ENCODE peak calls at places on chromosomes 12 and 14, in six cellular contexts. Z, J, G, O, H and M are unnamed samples.
A peak's percentile ranks its signal among the peaks of the same experiment; 100 is the strongest.

GRCh38 chr14:63435838-63436237 is 107.3 kb downstream of the PPP2R5E start:
- DNase-seq in H (no peak), G (peak; percentile 42), O (peak; percentile 78), J (peak; percentile 12), Z (peak; percentile 37), M (no peak)

GRCh38 chr14:22159049-22159448 is 430.0 kb downstream of the DAD1 start:
- DNase-seq in J (no peak), H (no peak), G (no peak), O (no peak), Z (no peak), M (no peak)

GRCh38 chr12:131266591-131267467 is 313.1 kb downstream of the ADGRD1 start:
- DNase-seq in J (no peak), H (no peak), O (no peak), Z (no peak), G (no peak), M (no peak)

GRCh38 chr12:22600226-22600625 is 24.7 kb upstream of the ETNK1 start:
- DNase-seq in O (no peak), G (no peak), H (no peak), Z (no peak), J (no peak), M (no peak)

GRCh38 chr14:72947366-72948160 is 21.3 kb downstream of the DCAF4 start:
- DNase-seq in J (no peak), G (no peak), H (no peak), O (no peak), Z (no peak), M (no peak)

GRCh38 chr12:71216725-71217579 is 59.2 kb upstream of the TSPAN8 start:
- DNase-seq in Z (peak; percentile 45), O (no peak), H (peak; percentile 27), J (peak; percentile 31), G (no peak), M (no peak)

GRCh38 chr12:18430425-18431048 is 169.2 kb downstream of the PIK3C2G start:
- DNase-seq in Z (peak; percentile 50), O (no peak), G (peak; percentile 37), J (no peak), H (peak; percentile 34), M (peak; percentile 25)

GRCh38 chr14:28766505-28767238 is at the start of gene FOXG1:
- DNase-seq in J (no peak), O (no peak), G (no peak), H (peak; percentile 79), Z (peak; percentile 25), M (no peak)

GRCh38 chr14:87160964-87161363 is 832.0 kb downstream of the GALC start:
- DNase-seq in H (no peak), Z (no peak), G (no peak), O (no peak), J (no peak), M (no peak)

GRCh38 chr14:51443195-51444018 is 203.4 kb downstream of the TMX1 start:
- DNase-seq in H (no peak), O (no peak), G (no peak), Z (no peak), J (no peak), M (no peak)

GRCh38 chr12:104751594-104751993 is 206.5 kb downstream of the SLC41A2 start:
- DNase-seq in O (no peak), G (no peak), H (no peak), J (no peak), Z (no peak), M (no peak)

GRCh38 chr14:105935384-105935783 is 409.0 kb downstream of the TMEM121 start:
- DNase-seq in G (no peak), H (no peak), O (no peak), J (no peak), Z (no peak), M (no peak)

GRCh38 chr12:31506907-31507306 is 84.0 kb downstream of the DENND5B start:
- DNase-seq in Z (no peak), O (no peak), G (no peak), J (no peak), H (no peak), M (no peak)

GRCh38 chr12:55720071-55720564 is at the start of gene RDH5:
- DNase-seq in H (no peak), Z (peak; percentile 80), G (no peak), O (no peak), J (no peak), M (no peak)

GRCh38 chr12:105740337-105740736 is 398.4 kb downstream of the NUAK1 start:
- DNase-seq in Z (no peak), H (no peak), G (no peak), J (no peak), O (no peak), M (no peak)

GRCh38 chr12:120227233-120228040 is 26.5 kb upstream of the RPLP0 start:
- DNase-seq in J (no peak), O (peak; percentile 30), G (no peak), H (no peak), Z (no peak), M (no peak)

GRCh38 chr12:7555752-7556151 is 52.2 kb upstream of the CD163 start:
- DNase-seq in H (no peak), Z (no peak), G (no peak), O (no peak), J (peak; percentile 9), M (no peak)

GRCh38 chr14:85106491-85106890 is 423.5 kb upstream of the FLRT2 start:
- DNase-seq in Z (no peak), J (no peak), O (no peak), G (no peak), H (no peak), M (no peak)

GRCh38 chr14:54683882-54684794 is 117.2 kb downstream of the SAMD4A start:
- DNase-seq in J (no peak), H (no peak), Z (no peak), O (no peak), G (peak; percentile 55), M (no peak)

GRCh38 chr12:42481368-42481767 is 108.2 kb downstream of the PRICKLE1 start:
- DNase-seq in H (no peak), Z (no peak), G (no peak), O (no peak), J (no peak), M (no peak)

GRCh38 chr12:131365821-131366260 is 345.0 kb upstream of the SFSWAP start:
- DNase-seq in J (no peak), O (peak; percentile 43), H (no peak), Z (no peak), G (no peak), M (no peak)

GRCh38 chr14:21923820-21924219 is 250.2 kb upstream of the OR4E1 start:
- DNase-seq in J (no peak), H (no peak), O (no peak), Z (no peak), G (no peak), M (no peak)

GRCh38 chr12:57591567-57592325 is 754 bp downstream of the PIP4K2C start:
- DNase-seq in J (no peak), Z (no peak), O (no peak), G (no peak), H (peak; percentile 45), M (no peak)

GRCh38 chr14:61106627-61107147 is 125.6 kb downstream of the SLC38A6 start:
- DNase-seq in G (no peak), Z (peak; percentile 20), H (no peak), J (no peak), O (no peak), M (no peak)
- TF ChIP-seq CTCF in G (no peak), Z (peak; percentile 19), H (peak; percentile 21), J (peak; percentile 30), O (no peak), M (peak; percentile 35)

DNA sequence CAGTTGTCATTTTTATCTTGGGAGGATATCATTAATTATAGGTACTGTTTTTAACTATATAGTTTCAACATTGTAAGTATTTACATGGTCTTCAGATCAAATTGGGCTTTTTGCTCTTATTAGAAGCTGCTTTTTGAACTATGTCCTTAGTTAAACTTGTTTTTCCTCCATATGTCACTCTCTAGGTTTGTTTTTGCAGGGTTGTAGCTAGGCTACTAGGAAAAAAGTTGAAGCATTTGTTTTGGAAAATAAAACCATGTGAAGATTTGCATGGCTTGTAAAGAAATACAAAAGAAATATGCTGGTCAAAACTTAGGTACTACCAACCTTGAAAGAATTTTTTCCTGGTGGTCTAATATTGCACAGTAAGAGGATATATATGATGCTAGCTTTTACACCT is 3.4 kb downstream of the ARID2 start:
- DNase-seq in O (no peak), H (no peak), G (no peak), Z (no peak), J (no peak), M (no peak)
- H3K4me3 ChIP-seq in O (no peak overlapping the region), H (no peak overlapping the region), G (no peak overlapping the region), Z (no peak overlapping the region), J (no peak overlapping the region), M (peak overlapping the region; percentile 15)

GRCh38 chr12:49296034-49296835 is 1.3 kb downstream of the PRPH start:
- DNase-seq in Z (peak; percentile 69), G (no peak), J (no peak), H (peak; percentile 94), O (peak; percentile 90), M (no peak)

GRCh38 chr12:49297695-49298060 is 2.7 kb downstream of the PRPH start:
- DNase-seq in G (no peak), O (no peak), Z (no peak), H (no peak), J (no peak), M (no peak)

GRCh38 chr12:49296836-49297694 is 2.1 kb downstream of the PRPH start:
- DNase-seq in G (no peak), J (no peak), H (peak; percentile 91), Z (peak; percentile 90), O (peak; percentile 84), M (no peak)

GRCh38 chr12:49295087-49296001 is at the start of gene PRPH:
- DNase-seq in O (peak; percentile 79), H (no peak), Z (no peak), J (no peak), G (no peak), M (no peak)

DNA sequence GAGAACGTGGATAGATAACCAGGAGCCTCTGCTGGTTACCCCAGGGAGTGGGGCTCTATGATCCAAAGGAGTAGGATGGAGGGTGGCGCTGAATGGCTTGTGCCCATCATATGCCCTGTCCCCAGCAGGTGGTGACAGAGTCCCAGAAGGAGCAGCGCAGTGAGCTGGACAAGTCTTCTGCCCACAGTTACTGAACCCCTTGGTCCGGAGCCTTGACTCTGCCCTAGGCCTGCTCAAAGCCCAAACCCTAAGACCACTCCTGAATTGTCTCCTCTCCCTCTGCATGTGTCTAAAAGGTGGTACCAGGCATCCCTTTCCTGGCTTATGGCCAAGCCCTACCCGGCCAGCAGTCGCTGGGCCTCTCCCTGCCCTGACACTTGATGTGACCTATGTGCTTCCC is 3.2 kb downstream of the PRPH start:
- DNase-seq in G (no peak), H (peak; percentile 12), Z (peak; percentile 64), J (no peak), O (no peak), M (no peak)
- TF ChIP-seq CTCF in G (no peak), H (peak; percentile 2), Z (peak; percentile 24), J (peak; percentile 34), O (no peak), M (peak; percentile 39)

GRCh38 chr12:93751864-93752610 is 74.9 kb downstream of the CRADD start:
- DNase-seq in H (no peak), J (no peak), O (no peak), Z (no peak), G (no peak), M (no peak)

GRCh38 chr12:93746572-93747168 is 69.5 kb downstream of the CRADD start:
- DNase-seq in Z (no peak), J (no peak), O (no peak), H (no peak), G (no peak), M (no peak)

GRCh38 chr12:93748672-93749403 is 71.7 kb downstream of the CRADD start:
- DNase-seq in H (peak; percentile 52), G (no peak), Z (no peak), J (no peak), O (no peak), M (no peak)

GRCh38 chr12:93750056-93750455 is 72.9 kb downstream of the CRADD start:
- DNase-seq in G (no peak), O (no peak), J (no peak), H (no peak), Z (no peak), M (no peak)

GRCh38 chr12:93749515-93749914 is 72.3 kb downstream of the CRADD start:
- DNase-seq in J (no peak), H (no peak), G (no peak), O (no peak), Z (no peak), M (no peak)
- H3K4me3 ChIP-seq in J (no peak overlapping the region), H (no peak overlapping the region), G (no peak overlapping the region), O (no peak overlapping the region), Z (no peak overlapping the region), M (no peak overlapping the region)